ENCODE peak calls at places on chromosomes 5 and 9, in seven cellular contexts. One of them, this sample, is unnamed.

GRCh38 chr9:82436480-82436879 is 447.9 kb downstream of the SPATA31D1 start:
- DNase-seq in colonic mucosa: no peak
- DNase-seq in LNCaP clone FGC: no peak
- DNase-seq in substantia nigra: no peak
- DNase-seq in T-helper 1 cell: no peak
- DNase-seq in stimulated activated CD8-positive, alpha-beta memory T cell treated with anti-CD3 and anti-CD28 coated beads, Interleukin-7, amount 100 ng/mL, for 24 hours: no peak
- DNase-seq in stimulated activated CD4-positive, alpha-beta T cell treated with anti-CD3 and anti-CD28 coated beads, Interleukin-2, amount 100 ng/mL, for 4 hours: no peak
- DNase-seq in this sample: no peak

GRCh38 chr9:19171271-19171670 is 44.0 kb upstream of the PLIN2 start:
- DNase-seq in colonic mucosa: no peak
- DNase-seq in LNCaP clone FGC: no peak
- DNase-seq in substantia nigra: no peak
- DNase-seq in T-helper 1 cell: no peak
- DNase-seq in stimulated activated CD8-positive, alpha-beta memory T cell treated with anti-CD3 and anti-CD28 coated beads, Interleukin-7, amount 100 ng/mL, for 24 hours: no peak
- DNase-seq in stimulated activated CD4-positive, alpha-beta T cell treated with anti-CD3 and anti-CD28 coated beads, Interleukin-2, amount 100 ng/mL, for 4 hours: no peak
- DNase-seq in this sample: no peak

GRCh38 chr5:10400834-10401233 is 40.8 kb upstream of the ROPN1L start:
- DNase-seq in colonic mucosa: no peak
- DNase-seq in LNCaP clone FGC: no peak
- DNase-seq in substantia nigra: no peak
- DNase-seq in T-helper 1 cell: no peak
- DNase-seq in stimulated activated CD8-positive, alpha-beta memory T cell treated with anti-CD3 and anti-CD28 coated beads, Interleukin-7, amount 100 ng/mL, for 24 hours: no peak
- DNase-seq in stimulated activated CD4-positive, alpha-beta T cell treated with anti-CD3 and anti-CD28 coated beads, Interleukin-2, amount 100 ng/mL, for 4 hours: no peak
- DNase-seq in this sample: no peak

GRCh38 chr9:38486056-38486455 is 61.8 kb upstream of the IGFBPL1 start:
- DNase-seq in colonic mucosa: no peak
- DNase-seq in LNCaP clone FGC: no peak
- DNase-seq in substantia nigra: no peak
- DNase-seq in T-helper 1 cell: no peak
- DNase-seq in stimulated activated CD8-positive, alpha-beta memory T cell treated with anti-CD3 and anti-CD28 coated beads, Interleukin-7, amount 100 ng/mL, for 24 hours: no peak
- DNase-seq in stimulated activated CD4-positive, alpha-beta T cell treated with anti-CD3 and anti-CD28 coated beads, Interleukin-2, amount 100 ng/mL, for 4 hours: no peak
- DNase-seq in this sample: no peak

GRCh38 chr5:81772488-81772887 is 21.6 kb upstream of the SSBP2 start:
- DNase-seq in colonic mucosa: no peak
- DNase-seq in LNCaP clone FGC: no peak
- DNase-seq in substantia nigra: no peak
- DNase-seq in T-helper 1 cell: no peak
- DNase-seq in stimulated activated CD8-positive, alpha-beta memory T cell treated with anti-CD3 and anti-CD28 coated beads, Interleukin-7, amount 100 ng/mL, for 24 hours: no peak
- DNase-seq in stimulated activated CD4-positive, alpha-beta T cell treated with anti-CD3 and anti-CD28 coated beads, Interleukin-2, amount 100 ng/mL, for 4 hours: no peak
- DNase-seq in this sample: no peak

GRCh38 chr5:98072921-98073320 is 700.5 kb upstream of the RGMB start:
- DNase-seq in colonic mucosa: no peak
- DNase-seq in LNCaP clone FGC: no peak
- DNase-seq in substantia nigra: no peak
- DNase-seq in T-helper 1 cell: no peak
- DNase-seq in stimulated activated CD8-positive, alpha-beta memory T cell treated with anti-CD3 and anti-CD28 coated beads, Interleukin-7, amount 100 ng/mL, for 24 hours: no peak
- DNase-seq in stimulated activated CD4-positive, alpha-beta T cell treated with anti-CD3 and anti-CD28 coated beads, Interleukin-2, amount 100 ng/mL, for 4 hours: no peak
- DNase-seq in this sample: no peak

GRCh38 chr5:141914154-141914743 is 9.4 kb upstream of the DELE1 start:
- DNase-seq in colonic mucosa: peak
- DNase-seq in LNCaP clone FGC: no peak
- DNase-seq in substantia nigra: peak
- DNase-seq in T-helper 1 cell: no peak
- DNase-seq in stimulated activated CD8-positive, alpha-beta memory T cell treated with anti-CD3 and anti-CD28 coated beads, Interleukin-7, amount 100 ng/mL, for 24 hours: no peak
- DNase-seq in stimulated activated CD4-positive, alpha-beta T cell treated with anti-CD3 and anti-CD28 coated beads, Interleukin-2, amount 100 ng/mL, for 4 hours: no peak
- DNase-seq in this sample: peak

GRCh38 chr5:68652507-68652906 is 437.0 kb downstream of the PIK3R1 start:
- DNase-seq in colonic mucosa: peak
- DNase-seq in LNCaP clone FGC: no peak
- DNase-seq in substantia nigra: no peak
- DNase-seq in T-helper 1 cell: no peak
- DNase-seq in stimulated activated CD8-positive, alpha-beta memory T cell treated with anti-CD3 and anti-CD28 coated beads, Interleukin-7, amount 100 ng/mL, for 24 hours: no peak
- DNase-seq in stimulated activated CD4-positive, alpha-beta T cell treated with anti-CD3 and anti-CD28 coated beads, Interleukin-2, amount 100 ng/mL, for 4 hours: no peak
- DNase-seq in this sample: peak

GRCh38 chr5:52746539-52746938 is 41.2 kb upstream of the ITGA1 start:
- DNase-seq in colonic mucosa: no peak
- DNase-seq in LNCaP clone FGC: no peak
- DNase-seq in substantia nigra: no peak
- DNase-seq in T-helper 1 cell: no peak
- DNase-seq in stimulated activated CD8-positive, alpha-beta memory T cell treated with anti-CD3 and anti-CD28 coated beads, Interleukin-7, amount 100 ng/mL, for 24 hours: no peak
- DNase-seq in stimulated activated CD4-positive, alpha-beta T cell treated with anti-CD3 and anti-CD28 coated beads, Interleukin-2, amount 100 ng/mL, for 4 hours: no peak
- DNase-seq in this sample: no peak